ENCODE peak calls at places on chromosomes 5 and 9, in ten cellular contexts. One of them, this sample, is unnamed. For H3K36me3 and H3K4me1, the result is how much of the 10 kb centered on the place peaks cover.

GRCh38 chr9:97397220-97397619 is 14.7 kb upstream of the TDRD7 start:
- DNase-seq in uterus: no peak
- DNase-seq in IMR-90: no peak
- DNase-seq in Caco-2: no peak
- DNase-seq in PC-3: peak
- DNase-seq in tibial nerve: no peak
- DNase-seq in psoas muscle: no peak
- DNase-seq in adrenal gland: no peak
- DNase-seq in heart right ventricle: no peak
- DNase-seq in upper lobe of right lung: no peak
- DNase-seq in this sample: peak

GRCh38 chr5:135387629-135387960 is 11.4 kb downstream of the MACROH2A1 start:
- DNase-seq in upper lobe of right lung: no peak
- DNase-seq in PC-3: no peak
- DNase-seq in Caco-2: no peak
- DNase-seq in IMR-90: no peak
- DNase-seq in uterus: no peak
- DNase-seq in adrenal gland: no peak
- DNase-seq in tibial nerve: no peak
- DNase-seq in heart right ventricle: no peak
- DNase-seq in psoas muscle: no peak
- DNase-seq in this sample: no peak

GRCh38 chr5:10120934-10121333 is 128.8 kb downstream of the ATPSCKMT start:
- DNase-seq in IMR-90: no peak
- DNase-seq in adrenal gland: no peak
- DNase-seq in tibial nerve: no peak
- DNase-seq in Caco-2: no peak
- DNase-seq in upper lobe of right lung: no peak
- DNase-seq in PC-3: no peak
- DNase-seq in psoas muscle: no peak
- DNase-seq in heart right ventricle: no peak
- DNase-seq in uterus: no peak
- DNase-seq in this sample: no peak

GRCh38 chr5:158777647-158778368 is 321.9 kb downstream of the EBF1 start:
- DNase-seq in PC-3: no peak
- DNase-seq in psoas muscle: no peak
- DNase-seq in heart right ventricle: no peak
- DNase-seq in adrenal gland: no peak
- DNase-seq in upper lobe of right lung: no peak
- DNase-seq in IMR-90: no peak
- DNase-seq in Caco-2: no peak
- DNase-seq in uterus: peak
- DNase-seq in tibial nerve: no peak
- DNase-seq in this sample: no peak

GRCh38 chr9:108844391-108844790 is 11.4 kb downstream of the ACTL7B start:
- DNase-seq in tibial nerve: no peak
- DNase-seq in Caco-2: no peak
- DNase-seq in IMR-90: no peak
- DNase-seq in psoas muscle: no peak
- DNase-seq in heart right ventricle: no peak
- DNase-seq in uterus: no peak
- DNase-seq in adrenal gland: no peak
- DNase-seq in upper lobe of right lung: no peak
- DNase-seq in PC-3: no peak
- DNase-seq in this sample: no peak

GRCh38 chr5:81631124-81631523 is 119.8 kb downstream of the SSBP2 start:
- DNase-seq in adrenal gland: no peak
- DNase-seq in psoas muscle: no peak
- DNase-seq in IMR-90: no peak
- DNase-seq in uterus: no peak
- DNase-seq in PC-3: no peak
- DNase-seq in upper lobe of right lung: no peak
- DNase-seq in heart right ventricle: no peak
- DNase-seq in Caco-2: no peak
- DNase-seq in tibial nerve: no peak
- DNase-seq in this sample: no peak

GRCh38 chr5:945691-946541 is 53.2 kb downstream of the TRIP13 start:
- DNase-seq in psoas muscle: no peak
- DNase-seq in upper lobe of right lung: peak
- DNase-seq in Caco-2: no peak
- DNase-seq in uterus: peak
- DNase-seq in PC-3: no peak
- DNase-seq in heart right ventricle: no peak
- DNase-seq in IMR-90: no peak
- DNase-seq in adrenal gland: peak
- DNase-seq in tibial nerve: no peak
- DNase-seq in this sample: no peak

GRCh38 chr5:31106742-31107546 is 86.5 kb upstream of the CDH6 start:
- DNase-seq in IMR-90: peak
- DNase-seq in uterus: no peak
- DNase-seq in upper lobe of right lung: no peak
- DNase-seq in PC-3: peak
- DNase-seq in adrenal gland: no peak
- DNase-seq in heart right ventricle: no peak
- DNase-seq in Caco-2: peak
- DNase-seq in tibial nerve: no peak
- DNase-seq in psoas muscle: no peak
- DNase-seq in this sample: no peak

GRCh38 chr9:137669261-137669672 is 50.5 kb downstream of the EHMT1 start:
- DNase-seq in uterus: no peak
- DNase-seq in Caco-2: no peak
- DNase-seq in upper lobe of right lung: peak
- DNase-seq in tibial nerve: no peak
- DNase-seq in adrenal gland: no peak
- DNase-seq in heart right ventricle: no peak
- DNase-seq in IMR-90: no peak
- DNase-seq in PC-3: no peak
- DNase-seq in psoas muscle: no peak
- DNase-seq in this sample: no peak

GRCh38 chr9:136008693-136008997 is 47.5 kb upstream of the UBAC1 start:
- DNase-seq in IMR-90: no peak
- DNase-seq in adrenal gland: no peak
- DNase-seq in upper lobe of right lung: no peak
- DNase-seq in tibial nerve: no peak
- DNase-seq in uterus: no peak
- DNase-seq in psoas muscle: no peak
- DNase-seq in heart right ventricle: no peak
- DNase-seq in PC-3: no peak
- DNase-seq in Caco-2: no peak
- DNase-seq in this sample: no peak

GRCh38 chr9:99105152-99106043 is 485 bp downstream of the TGFBR1 start:
- DNase-seq in PC-3: peak
- DNase-seq in tibial nerve: peak
- DNase-seq in uterus: peak
- DNase-seq in adrenal gland: peak
- DNase-seq in heart right ventricle: peak
- DNase-seq in psoas muscle: peak
- DNase-seq in Caco-2: peak
- DNase-seq in upper lobe of right lung: peak
- DNase-seq in IMR-90: peak
- DNase-seq in this sample: peak

GRCh38 chr5:42377496-42377895 is 45.7 kb upstream of the GHR start:
- DNase-seq in Caco-2: no peak
- DNase-seq in heart right ventricle: no peak
- DNase-seq in uterus: no peak
- DNase-seq in tibial nerve: no peak
- DNase-seq in IMR-90: no peak
- DNase-seq in psoas muscle: no peak
- DNase-seq in PC-3: peak
- DNase-seq in upper lobe of right lung: no peak
- DNase-seq in adrenal gland: no peak
- DNase-seq in this sample: no peak
- H3K36me3 ChIP-seq in Caco-2: under half
- H3K36me3 ChIP-seq in heart right ventricle: under half
- H3K36me3 ChIP-seq in uterus: under half
- H3K36me3 ChIP-seq in tibial nerve: under half
- H3K36me3 ChIP-seq in IMR-90: under half
- H3K36me3 ChIP-seq in psoas muscle: under half
- H3K36me3 ChIP-seq in PC-3: under half
- H3K36me3 ChIP-seq in upper lobe of right lung: under half
- H3K36me3 ChIP-seq in adrenal gland: under half
- H3K36me3 ChIP-seq in this sample: under half

GRCh38 chr5:148837383-148837782 is 11.0 kb downstream of the ADRB2 start:
- DNase-seq in adrenal gland: no peak
- DNase-seq in upper lobe of right lung: no peak
- DNase-seq in heart right ventricle: no peak
- DNase-seq in psoas muscle: no peak
- DNase-seq in tibial nerve: no peak
- DNase-seq in uterus: no peak
- DNase-seq in PC-3: no peak
- DNase-seq in IMR-90: no peak
- DNase-seq in Caco-2: no peak
- DNase-seq in this sample: no peak

GRCh38 chr5:148840531-148840930 is 14.1 kb downstream of the ADRB2 start:
- DNase-seq in adrenal gland: no peak
- DNase-seq in IMR-90: peak
- DNase-seq in tibial nerve: no peak
- DNase-seq in heart right ventricle: no peak
- DNase-seq in psoas muscle: no peak
- DNase-seq in Caco-2: no peak
- DNase-seq in uterus: no peak
- DNase-seq in upper lobe of right lung: no peak
- DNase-seq in PC-3: peak
- DNase-seq in this sample: no peak

GRCh38 chr5:148836272-148837250 is 10.2 kb downstream of the ADRB2 start:
- DNase-seq in upper lobe of right lung: no peak
- DNase-seq in heart right ventricle: no peak
- DNase-seq in adrenal gland: no peak
- DNase-seq in IMR-90: no peak
- DNase-seq in tibial nerve: no peak
- DNase-seq in uterus: no peak
- DNase-seq in psoas muscle: no peak
- DNase-seq in PC-3: peak
- DNase-seq in Caco-2: no peak
- DNase-seq in this sample: no peak

GRCh38 chr5:148839960-148840359 is 13.5 kb downstream of the ADRB2 start:
- DNase-seq in upper lobe of right lung: no peak
- DNase-seq in adrenal gland: no peak
- DNase-seq in heart right ventricle: no peak
- DNase-seq in IMR-90: peak
- DNase-seq in uterus: no peak
- DNase-seq in psoas muscle: no peak
- DNase-seq in PC-3: no peak
- DNase-seq in tibial nerve: no peak
- DNase-seq in Caco-2: no peak
- DNase-seq in this sample: no peak

GRCh38 chr5:148838357-148838756 is 11.9 kb downstream of the ADRB2 start:
- DNase-seq in adrenal gland: no peak
- DNase-seq in Caco-2: no peak
- DNase-seq in uterus: no peak
- DNase-seq in PC-3: no peak
- DNase-seq in heart right ventricle: no peak
- DNase-seq in upper lobe of right lung: no peak
- DNase-seq in tibial nerve: no peak
- DNase-seq in psoas muscle: no peak
- DNase-seq in IMR-90: no peak
- DNase-seq in this sample: no peak
- H3K4me1 ChIP-seq in adrenal gland: under half
- H3K4me1 ChIP-seq in Caco-2: under half
- H3K4me1 ChIP-seq in uterus: under half
- H3K4me1 ChIP-seq in PC-3: half or more
- H3K4me1 ChIP-seq in heart right ventricle: under half
- H3K4me1 ChIP-seq in upper lobe of right lung: under half
- H3K4me1 ChIP-seq in tibial nerve: under half
- H3K4me1 ChIP-seq in psoas muscle: half or more
- H3K4me1 ChIP-seq in IMR-90: under half
- H3K4me1 ChIP-seq in this sample: under half

GRCh38 chr9:89359636-89360315 is 41.5 kb downstream of the SECISBP2 start:
- DNase-seq in Caco-2: no peak
- DNase-seq in IMR-90: peak
- DNase-seq in uterus: no peak
- DNase-seq in heart right ventricle: no peak
- DNase-seq in upper lobe of right lung: no peak
- DNase-seq in adrenal gland: peak
- DNase-seq in PC-3: no peak
- DNase-seq in tibial nerve: no peak
- DNase-seq in psoas muscle: no peak
- DNase-seq in this sample: no peak
- H3K36me3 ChIP-seq in Caco-2: under half
- H3K36me3 ChIP-seq in IMR-90: half or more
- H3K36me3 ChIP-seq in uterus: under half
- H3K36me3 ChIP-seq in heart right ventricle: under half
- H3K36me3 ChIP-seq in upper lobe of right lung: half or more
- H3K36me3 ChIP-seq in adrenal gland: under half
- H3K36me3 ChIP-seq in PC-3: under half
- H3K36me3 ChIP-seq in tibial nerve: half or more
- H3K36me3 ChIP-seq in psoas muscle: under half
- H3K36me3 ChIP-seq in this sample: half or more

GRCh38 chr9:16516887-16517286 is 353.6 kb downstream of the BNC2 start:
- DNase-seq in PC-3: no peak
- DNase-seq in tibial nerve: no peak
- DNase-seq in IMR-90: peak
- DNase-seq in uterus: no peak
- DNase-seq in upper lobe of right lung: no peak
- DNase-seq in psoas muscle: no peak
- DNase-seq in Caco-2: no peak
- DNase-seq in heart right ventricle: no peak
- DNase-seq in adrenal gland: no peak
- DNase-seq in this sample: no peak

GRCh38 chr9:16512281-16512680 is 358.2 kb downstream of the BNC2 start:
- DNase-seq in IMR-90: no peak
- DNase-seq in upper lobe of right lung: no peak
- DNase-seq in Caco-2: no peak
- DNase-seq in adrenal gland: no peak
- DNase-seq in PC-3: peak
- DNase-seq in uterus: no peak
- DNase-seq in heart right ventricle: no peak
- DNase-seq in psoas muscle: no peak
- DNase-seq in tibial nerve: no peak
- DNase-seq in this sample: no peak

GRCh38 chr9:16514131-16514530 is 356.3 kb downstream of the BNC2 start:
- DNase-seq in Caco-2: no peak
- DNase-seq in heart right ventricle: no peak
- DNase-seq in tibial nerve: no peak
- DNase-seq in psoas muscle: no peak
- DNase-seq in IMR-90: no peak
- DNase-seq in upper lobe of right lung: no peak
- DNase-seq in PC-3: no peak
- DNase-seq in uterus: no peak
- DNase-seq in adrenal gland: no peak
- DNase-seq in this sample: no peak

GRCh38 chr9:16515879-16516289 is 354.6 kb downstream of the BNC2 start:
- DNase-seq in adrenal gland: peak
- DNase-seq in PC-3: no peak
- DNase-seq in upper lobe of right lung: no peak
- DNase-seq in tibial nerve: no peak
- DNase-seq in Caco-2: no peak
- DNase-seq in uterus: no peak
- DNase-seq in heart right ventricle: no peak
- DNase-seq in psoas muscle: no peak
- DNase-seq in IMR-90: peak
- DNase-seq in this sample: no peak

GRCh38 chr9:16515207-16515606 is 355.3 kb downstream of the BNC2 start:
- DNase-seq in heart right ventricle: no peak
- DNase-seq in Caco-2: no peak
- DNase-seq in PC-3: no peak
- DNase-seq in upper lobe of right lung: no peak
- DNase-seq in uterus: peak
- DNase-seq in adrenal gland: no peak
- DNase-seq in tibial nerve: no peak
- DNase-seq in psoas muscle: no peak
- DNase-seq in IMR-90: peak
- DNase-seq in this sample: peak
- H3K4me1 ChIP-seq in heart right ventricle: under half
- H3K4me1 ChIP-seq in Caco-2: under half
- H3K4me1 ChIP-seq in PC-3: under half
- H3K4me1 ChIP-seq in upper lobe of right lung: under half
- H3K4me1 ChIP-seq in uterus: under half
- H3K4me1 ChIP-seq in adrenal gland: under half
- H3K4me1 ChIP-seq in tibial nerve: under half
- H3K4me1 ChIP-seq in psoas muscle: under half
- H3K4me1 ChIP-seq in IMR-90: under half
- H3K4me1 ChIP-seq in this sample: under half

GRCh38 chr9:38442473-38443096 is 18.3 kb upstream of the IGFBPL1 start:
- DNase-seq in Caco-2: no peak
- DNase-seq in PC-3: no peak
- DNase-seq in heart right ventricle: no peak
- DNase-seq in tibial nerve: no peak
- DNase-seq in psoas muscle: no peak
- DNase-seq in adrenal gland: no peak
- DNase-seq in upper lobe of right lung: no peak
- DNase-seq in uterus: no peak
- DNase-seq in IMR-90: no peak
- DNase-seq in this sample: no peak
- H3K36me3 ChIP-seq in Caco-2: under half
- H3K36me3 ChIP-seq in PC-3: under half
- H3K36me3 ChIP-seq in heart right ventricle: under half
- H3K36me3 ChIP-seq in tibial nerve: under half
- H3K36me3 ChIP-seq in psoas muscle: under half
- H3K36me3 ChIP-seq in adrenal gland: under half
- H3K36me3 ChIP-seq in upper lobe of right lung: under half
- H3K36me3 ChIP-seq in uterus: under half
- H3K36me3 ChIP-seq in IMR-90: under half
- H3K36me3 ChIP-seq in this sample: under half